ENCODE peak calls at places on chromosomes 2 and 18, in eight cellular contexts. One of them, this sample, is unnamed.

GRCh38 chr2:28776471-28776870 is 24.8 kb downstream of the PPP1CB start:
- DNase-seq in NB4: no peak
- DNase-seq in IMR-90: no peak
- DNase-seq in body of pancreas: no peak
- DNase-seq in GM12891: no peak
- DNase-seq in stomach: no peak
- DNase-seq in upper lobe of left lung: no peak
- DNase-seq in H1: no peak
- DNase-seq in this sample: no peak

GRCh38 chr2:19355416-19355821 is 3.0 kb downstream of the OSR1 start:
- DNase-seq in NB4: no peak
- DNase-seq in IMR-90: peak; percentile 35
- DNase-seq in body of pancreas: no peak
- DNase-seq in GM12891: no peak
- DNase-seq in stomach: no peak
- DNase-seq in upper lobe of left lung: peak; percentile 64
- DNase-seq in H1: no peak
- DNase-seq in this sample: no peak

GRCh38 chr2:147076634-147077033 is 768.2 kb upstream of the ACVR2A start:
- DNase-seq in NB4: no peak
- DNase-seq in IMR-90: peak; percentile 35
- DNase-seq in body of pancreas: no peak
- DNase-seq in GM12891: no peak
- DNase-seq in stomach: no peak
- DNase-seq in upper lobe of left lung: no peak
- DNase-seq in H1: no peak
- DNase-seq in this sample: peak; percentile 1

GRCh38 chr18:32460046-32460785 is 10.5 kb downstream of the GAREM1 start:
- DNase-seq in NB4: no peak
- DNase-seq in IMR-90: no peak
- DNase-seq in body of pancreas: no peak
- DNase-seq in GM12891: no peak
- DNase-seq in stomach: no peak
- DNase-seq in upper lobe of left lung: no peak
- DNase-seq in H1: no peak
- DNase-seq in this sample: no peak

GRCh38 chr2:175004980-175005832 is at the start of gene CHN1:
- DNase-seq in NB4: peak; percentile 79
- DNase-seq in IMR-90: peak; percentile 69
- DNase-seq in body of pancreas: peak; percentile 72
- DNase-seq in GM12891: peak; percentile 56
- DNase-seq in stomach: peak; percentile 49
- DNase-seq in upper lobe of left lung: peak; percentile 95
- DNase-seq in H1: no peak
- DNase-seq in this sample: peak; percentile 69

GRCh38 chr18:58310517-58310916 is 266.5 kb downstream of the NEDD4L start:
- DNase-seq in NB4: no peak
- DNase-seq in IMR-90: no peak
- DNase-seq in body of pancreas: peak; percentile 89
- DNase-seq in GM12891: no peak
- DNase-seq in stomach: peak; percentile 78
- DNase-seq in upper lobe of left lung: peak; percentile 52
- DNase-seq in H1: no peak
- DNase-seq in this sample: no peak

GRCh38 chr2:109164739-109165221 is 35.8 kb downstream of the SH3RF3 start:
- DNase-seq in NB4: peak; percentile 70
- DNase-seq in IMR-90: peak; percentile 78
- DNase-seq in body of pancreas: peak; percentile 22
- DNase-seq in GM12891: no peak
- DNase-seq in stomach: no peak
- DNase-seq in upper lobe of left lung: no peak
- DNase-seq in H1: no peak
- DNase-seq in this sample: no peak

GRCh38 chr2:69619725-69620124 is 23.8 kb downstream of the AAK1 start:
- DNase-seq in NB4: peak; percentile 84
- DNase-seq in IMR-90: no peak
- DNase-seq in body of pancreas: no peak
- DNase-seq in GM12891: no peak
- DNase-seq in stomach: no peak
- DNase-seq in upper lobe of left lung: no peak
- DNase-seq in H1: no peak
- DNase-seq in this sample: no peak

GRCh38 chr18:66792466-66792865 is 188.6 kb upstream of the CDH19 start:
- DNase-seq in NB4: no peak
- DNase-seq in IMR-90: no peak
- DNase-seq in body of pancreas: no peak
- DNase-seq in GM12891: no peak
- DNase-seq in stomach: no peak
- DNase-seq in upper lobe of left lung: no peak
- DNase-seq in H1: peak; percentile 15
- DNase-seq in this sample: no peak

DNA sequence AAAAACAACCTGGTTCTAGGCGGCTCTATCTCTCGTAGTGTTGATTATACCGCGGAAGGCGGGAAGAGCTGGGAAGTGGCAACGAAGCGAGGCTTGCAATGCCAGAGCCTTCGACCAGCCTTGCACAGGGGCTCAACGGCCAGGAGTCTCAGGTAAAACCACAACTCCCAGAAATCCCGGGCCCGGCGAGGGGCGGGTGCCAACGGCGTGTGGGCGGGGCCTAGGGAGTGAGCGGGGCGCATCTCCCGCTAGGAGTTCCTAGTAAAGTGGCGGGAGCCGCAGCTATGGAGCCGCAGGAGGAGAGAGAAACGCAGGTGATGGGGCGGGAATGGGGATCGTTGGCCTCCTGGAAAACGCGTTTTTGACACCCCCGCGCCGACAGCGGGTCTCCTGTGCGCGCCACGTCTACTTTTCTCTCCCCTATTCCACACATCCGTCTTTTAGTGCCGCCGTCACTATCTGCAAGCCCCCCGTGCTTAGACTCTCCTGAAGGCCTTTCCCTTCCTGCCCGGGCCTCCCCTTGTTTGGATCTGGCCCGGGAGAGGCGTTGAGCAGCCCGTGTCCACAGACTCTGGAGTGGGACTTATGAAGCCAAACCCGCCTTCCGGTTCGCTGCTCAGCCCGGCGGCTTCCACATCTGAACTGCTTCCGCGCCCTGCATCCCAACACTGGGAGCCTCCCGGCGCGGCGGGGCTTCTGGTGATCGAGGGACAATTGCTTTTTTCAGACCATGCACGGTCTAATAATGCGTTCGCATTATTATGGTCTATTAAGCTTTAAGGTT is at the start of gene HAUS1:
- DNase-seq in NB4: peak; percentile 91
- DNase-seq in IMR-90: peak; percentile 64
- DNase-seq in body of pancreas: peak; percentile 93
- DNase-seq in GM12891: peak; percentile 63
- DNase-seq in stomach: peak; percentile 94
- DNase-seq in upper lobe of left lung: peak; percentile 97
- DNase-seq in H1: peak; percentile 70
- DNase-seq in this sample: peak; percentile 56
- TF ChIP-seq POLR2A in NB4: peak; percentile 61
- TF ChIP-seq POLR2A in IMR-90: no peak
- TF ChIP-seq POLR2A in body of pancreas: peak; percentile 46
- TF ChIP-seq POLR2A in GM12891: peak; percentile 18
- TF ChIP-seq POLR2A in stomach: no peak
- TF ChIP-seq POLR2A in upper lobe of left lung: no peak
- TF ChIP-seq POLR2A in H1: peak; percentile 83
- TF ChIP-seq POLR2A in this sample: peak; percentile 63

GRCh38 chr2:25877431-25878360 is 591 bp downstream of the ASXL2 start:
- DNase-seq in NB4: peak; percentile 79
- DNase-seq in IMR-90: peak; percentile 58
- DNase-seq in body of pancreas: peak; percentile 77
- DNase-seq in GM12891: peak; percentile 37
- DNase-seq in stomach: peak; percentile 49
- DNase-seq in upper lobe of left lung: peak; percentile 88
- DNase-seq in H1: no peak
- DNase-seq in this sample: peak; percentile 33
- TF ChIP-seq POLR2A in NB4: no peak
- TF ChIP-seq POLR2A in IMR-90: no peak
- TF ChIP-seq POLR2A in body of pancreas: no peak
- TF ChIP-seq POLR2A in GM12891: no peak
- TF ChIP-seq POLR2A in stomach: no peak
- TF ChIP-seq POLR2A in upper lobe of left lung: no peak
- TF ChIP-seq POLR2A in H1: no peak
- TF ChIP-seq POLR2A in this sample: peak; percentile 22

GRCh38 chr18:41338341-41338740 is 616.7 kb upstream of the PIK3C3 start:
- DNase-seq in NB4: no peak
- DNase-seq in IMR-90: no peak
- DNase-seq in body of pancreas: no peak
- DNase-seq in GM12891: no peak
- DNase-seq in stomach: no peak
- DNase-seq in upper lobe of left lung: no peak
- DNase-seq in H1: no peak
- DNase-seq in this sample: no peak
- TF ChIP-seq POLR2A in NB4: no peak
- TF ChIP-seq POLR2A in IMR-90: no peak
- TF ChIP-seq POLR2A in body of pancreas: no peak
- TF ChIP-seq POLR2A in GM12891: no peak
- TF ChIP-seq POLR2A in stomach: no peak
- TF ChIP-seq POLR2A in upper lobe of left lung: no peak
- TF ChIP-seq POLR2A in H1: no peak
- TF ChIP-seq POLR2A in this sample: no peak

DNA sequence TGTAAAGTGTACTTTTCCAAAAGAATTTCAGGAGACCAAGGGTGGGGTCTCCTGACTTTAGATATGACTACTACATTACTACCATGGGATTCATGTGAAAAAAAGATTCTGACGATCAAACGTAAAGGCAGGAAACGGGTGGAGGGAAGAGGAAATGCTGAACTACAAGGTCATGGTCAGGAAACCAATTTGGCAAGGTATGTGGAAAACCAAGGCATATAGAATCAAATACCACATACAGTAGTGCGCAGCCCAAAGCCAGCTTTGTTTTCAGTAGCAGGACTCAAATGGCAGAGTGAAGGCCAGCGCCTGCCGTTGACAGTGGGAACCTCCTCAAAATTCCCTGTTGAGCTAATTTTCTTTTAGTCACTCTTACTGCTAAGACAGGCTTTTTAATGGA is 57.5 kb upstream of the SERTAD2 start:
- DNase-seq in NB4: no peak
- DNase-seq in IMR-90: no peak
- DNase-seq in body of pancreas: no peak
- DNase-seq in GM12891: no peak
- DNase-seq in stomach: no peak
- DNase-seq in upper lobe of left lung: no peak
- DNase-seq in H1: no peak
- DNase-seq in this sample: no peak
- TF ChIP-seq POLR2A in NB4: no peak
- TF ChIP-seq POLR2A in IMR-90: no peak
- TF ChIP-seq POLR2A in body of pancreas: no peak
- TF ChIP-seq POLR2A in GM12891: no peak
- TF ChIP-seq POLR2A in stomach: no peak
- TF ChIP-seq POLR2A in upper lobe of left lung: no peak
- TF ChIP-seq POLR2A in H1: no peak
- TF ChIP-seq POLR2A in this sample: no peak

GRCh38 chr2:9656270-9656766 is 25.5 kb upstream of the YWHAQ start:
- DNase-seq in NB4: peak; percentile 92
- DNase-seq in IMR-90: peak; percentile 97
- DNase-seq in body of pancreas: no peak
- DNase-seq in GM12891: peak; percentile 50
- DNase-seq in stomach: no peak
- DNase-seq in upper lobe of left lung: no peak
- DNase-seq in H1: no peak
- DNase-seq in this sample: peak; percentile 88
- TF ChIP-seq POLR2A in NB4: no peak
- TF ChIP-seq POLR2A in IMR-90: no peak
- TF ChIP-seq POLR2A in body of pancreas: no peak
- TF ChIP-seq POLR2A in GM12891: no peak
- TF ChIP-seq POLR2A in stomach: no peak
- TF ChIP-seq POLR2A in upper lobe of left lung: no peak
- TF ChIP-seq POLR2A in H1: no peak
- TF ChIP-seq POLR2A in this sample: no peak

GRCh38 chr2:125330133-125330532 is 1305.0 kb downstream of the CNTNAP5 start:
- DNase-seq in NB4: no peak
- DNase-seq in IMR-90: no peak
- DNase-seq in body of pancreas: no peak
- DNase-seq in GM12891: no peak
- DNase-seq in stomach: no peak
- DNase-seq in upper lobe of left lung: no peak
- DNase-seq in H1: no peak
- DNase-seq in this sample: no peak
- TF ChIP-seq POLR2A in NB4: no peak
- TF ChIP-seq POLR2A in IMR-90: no peak
- TF ChIP-seq POLR2A in body of pancreas: no peak
- TF ChIP-seq POLR2A in GM12891: no peak
- TF ChIP-seq POLR2A in stomach: no peak
- TF ChIP-seq POLR2A in upper lobe of left lung: no peak
- TF ChIP-seq POLR2A in H1: no peak
- TF ChIP-seq POLR2A in this sample: no peak

GRCh38 chr18:49491857-49492693 is 5.0 kb upstream of the C18orf32 start:
- DNase-seq in NB4: peak; percentile 98
- DNase-seq in IMR-90: peak; percentile 99
- DNase-seq in body of pancreas: peak; percentile 93
- DNase-seq in GM12891: peak; percentile 87
- DNase-seq in stomach: peak; percentile 93
- DNase-seq in upper lobe of left lung: peak; percentile 91
- DNase-seq in H1: peak; percentile 91
- DNase-seq in this sample: peak; percentile 57
- TF ChIP-seq POLR2A in NB4: peak; percentile 95
- TF ChIP-seq POLR2A in IMR-90: peak; percentile 99
- TF ChIP-seq POLR2A in body of pancreas: peak; percentile 79
- TF ChIP-seq POLR2A in GM12891: peak; percentile 99
- TF ChIP-seq POLR2A in stomach: peak; percentile 92
- TF ChIP-seq POLR2A in upper lobe of left lung: peak; percentile 78
- TF ChIP-seq POLR2A in H1: peak; percentile 93
- TF ChIP-seq POLR2A in this sample: peak; percentile 72

DNA sequence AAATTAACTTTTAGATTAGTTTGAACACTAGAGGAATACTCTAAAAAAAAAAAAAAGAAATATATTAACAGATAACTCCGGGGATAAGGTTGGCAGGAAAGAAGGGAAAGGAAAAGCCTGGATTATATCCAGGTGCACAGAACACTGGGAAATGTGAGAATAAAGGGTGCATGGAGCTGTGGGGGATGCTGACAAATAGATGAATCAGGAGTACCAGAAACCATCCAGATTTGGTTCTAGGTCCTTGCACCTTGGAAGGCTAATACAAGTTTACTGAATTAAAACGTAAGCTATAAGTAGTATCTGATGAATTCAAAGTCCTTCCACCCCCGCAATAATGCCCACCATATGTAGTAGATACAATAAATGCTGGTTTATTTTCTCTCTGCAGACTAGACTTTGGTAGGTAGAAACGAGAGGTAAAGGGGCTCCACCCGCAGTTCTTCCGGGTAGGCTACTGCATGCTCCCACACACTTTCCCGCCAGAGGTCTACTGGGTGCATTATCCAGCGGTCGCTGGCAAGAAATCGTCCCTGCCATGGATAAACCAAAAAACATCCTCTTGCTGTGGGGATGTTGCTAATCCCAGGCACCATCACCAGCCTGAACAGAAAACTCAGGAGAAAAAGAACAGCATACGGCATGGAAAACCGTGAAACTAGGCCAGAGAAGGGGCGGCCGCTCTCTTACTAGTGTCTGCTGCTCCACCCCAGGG is 1.6 kb downstream of the CNRIP1 start:
- DNase-seq in NB4: no peak
- DNase-seq in IMR-90: no peak
- DNase-seq in body of pancreas: no peak
- DNase-seq in GM12891: no peak
- DNase-seq in stomach: no peak
- DNase-seq in upper lobe of left lung: no peak
- DNase-seq in H1: no peak
- DNase-seq in this sample: no peak
- TF ChIP-seq POLR2A in NB4: no peak
- TF ChIP-seq POLR2A in IMR-90: no peak
- TF ChIP-seq POLR2A in body of pancreas: no peak
- TF ChIP-seq POLR2A in GM12891: no peak
- TF ChIP-seq POLR2A in stomach: no peak
- TF ChIP-seq POLR2A in upper lobe of left lung: no peak
- TF ChIP-seq POLR2A in H1: no peak
- TF ChIP-seq POLR2A in this sample: no peak